ENCODE peak calls at places on chromosomes 3 and 15, in ten cellular contexts. M is EL, U is RKO, X is SW480, L is cardiac fibroblast, R is Kasumi-1, D is stomach, S is heart left ventricle, G is breast epithelium, P is HT-29. I is an unnamed sample.

GRCh38 chr3:134663646-134664456 is 13.0 kb upstream of the KY start:
- DNase-seq in M (peak), U (no peak), X (no peak), L (peak), R (no peak), D (no peak), S (no peak), G (no peak), P (no peak), I (no peak)

GRCh38 chr15:40289140-40289775 is 6.4 kb upstream of the ANKRD63 start:
- DNase-seq in M (no peak), U (no peak), X (peak), L (no peak), R (no peak), D (peak), S (peak), G (no peak), P (peak), I (peak)

GRCh38 chr15:24955549-24955929 is 752 bp downstream of the SNRPN start:
- DNase-seq in M (no peak), U (no peak), X (no peak), L (no peak), R (no peak), D (no peak), S (peak), G (no peak), P (no peak), I (peak)

GRCh38 chr15:29278436-29279099 is 8.9 kb upstream of the NSMCE3 start:
- DNase-seq in M (peak), U (peak), X (peak), L (peak), R (no peak), D (no peak), S (no peak), G (no peak), P (no peak), I (peak)

GRCh38 chr3:50347187-50347813 is 1.8 kb upstream of the ZMYND10 start:
- DNase-seq in M (peak), U (peak), X (peak), L (peak), R (peak), D (peak), S (peak), G (no peak), P (peak), I (peak)

GRCh38 chr3:111338059-111338698 is 203.8 kb upstream of the CD96 start:
- DNase-seq in M (peak), U (peak), X (peak), L (peak), R (peak), D (peak), S (no peak), G (no peak), P (peak), I (peak)

GRCh38 chr3:98553021-98553563 is 21.3 kb downstream of the GPR15 start:
- DNase-seq in M (no peak), U (no peak), X (no peak), L (no peak), R (no peak), D (no peak), S (no peak), G (no peak), P (no peak), I (no peak)

GRCh38 chr15:100255644-100256043 is 86.1 kb downstream of the ADAMTS17 start:
- DNase-seq in M (no peak), U (no peak), X (no peak), L (no peak), R (no peak), D (no peak), S (no peak), G (peak), P (no peak), I (no peak)

GRCh38 chr3:71636482-71636881 is 53.0 kb upstream of the FOXP1 start:
- DNase-seq in M (no peak), U (no peak), X (no peak), L (no peak), R (no peak), D (no peak), S (no peak), G (no peak), P (no peak), I (no peak)

GRCh38 chr15:80662756-80663553 is 32.2 kb upstream of the ABHD17C start:
- DNase-seq in M (no peak), U (no peak), X (no peak), L (no peak), R (no peak), D (no peak), S (no peak), G (no peak), P (no peak), I (peak)

GRCh38 chr3:139937674-139938279 is 2.8 kb downstream of the CLSTN2 start:
- DNase-seq in M (peak), U (peak), X (peak), L (peak), R (peak), D (peak), S (no peak), G (no peak), P (peak), I (peak)

GRCh38 chr15:100717596-100717995 is 115.2 kb downstream of the ASB7 start:
- DNase-seq in M (no peak), U (no peak), X (no peak), L (no peak), R (no peak), D (no peak), S (no peak), G (peak), P (no peak), I (no peak)

GRCh38 chr3:21446027-21446426 is 305.0 kb downstream of the ZNF385D start:
- DNase-seq in M (no peak), U (no peak), X (no peak), L (no peak), R (no peak), D (no peak), S (no peak), G (no peak), P (no peak), I (no peak)

GRCh38 chr15:90306560-90306959 is 41.1 kb downstream of the NGRN start:
- DNase-seq in M (no peak), U (no peak), X (no peak), L (no peak), R (peak), D (no peak), S (no peak), G (no peak), P (no peak), I (no peak)